ENCODE peak calls at places on chromosomes 12 and 14, in eight cellular contexts. V, F, Z, E, J, L, H and I are unnamed samples.

GRCh38 chr12:122363782-122364181 is 58.7 kb downstream of the CLIP1 start:
- DNase-seq in Z (no peak), J (no peak), L (no peak), F (no peak), V (peak; percentile 38), E (no peak), H (no peak), I (no peak)

GRCh38 chr14:92673601-92674000 is 74.8 kb downstream of the LGMN start:
- DNase-seq in F (no peak), H (no peak), L (no peak), Z (no peak), E (no peak), V (no peak), J (no peak), I (no peak)

GRCh38 chr14:66507181-66507721 is 696 bp upstream of the GPHN start:
- DNase-seq in J (no peak), L (no peak), E (no peak), H (no peak), V (no peak), Z (no peak), F (no peak), I (no peak)

GRCh38 chr12:2690348-2691000 is 104.3 kb upstream of the FKBP4 start:
- DNase-seq in H (no peak), E (no peak), L (no peak), F (no peak), V (no peak), Z (no peak), J (no peak), I (no peak)

GRCh38 chr12:52003591-52003990 is 3.2 kb upstream of the TAMALIN start:
- DNase-seq in F (no peak), H (no peak), V (no peak), Z (no peak), J (no peak), E (no peak), L (no peak), I (no peak)

GRCh38 chr12:109307051-109307450 is 2.0 kb downstream of the FOXN4 start:
- DNase-seq in H (no peak), V (no peak), J (no peak), Z (no peak), L (no peak), E (no peak), F (no peak), I (no peak)

GRCh38 chr12:123924539-123924938 is 48.1 kb downstream of the CCDC92 start:
- DNase-seq in J (no peak), V (no peak), H (no peak), F (no peak), L (no peak), E (no peak), Z (no peak), I (no peak)

GRCh38 chr14:77882098-77882497 is 82.2 kb downstream of the ADCK1 start:
- DNase-seq in Z (no peak), J (no peak), L (peak; percentile 5), V (no peak), E (no peak), F (no peak), H (peak; percentile 71), I (no peak)

GRCh38 chr14:61837336-61838229 is 75.4 kb downstream of the SNAPC1 start:
- DNase-seq in Z (peak; percentile 81), V (peak; percentile 87), L (peak; percentile 90), J (peak; percentile 76), E (peak; percentile 84), F (peak; percentile 87), H (peak; percentile 69), I (peak; percentile 55)

GRCh38 chr12:93571854-93572711 is at the start of gene SOCS2:
- DNase-seq in L (peak; percentile 19), Z (no peak), H (peak; percentile 38), J (peak; percentile 21), F (peak; percentile 80), E (peak; percentile 31), V (no peak), I (no peak)

GRCh38 chr14:38526841-38527501 is 271.1 kb upstream of the CLEC14A start:
- DNase-seq in F (no peak), E (no peak), J (no peak), H (no peak), Z (no peak), V (no peak), L (no peak), I (no peak)

GRCh38 chr12:996881-997280 is 5.9 kb downstream of the ERC1 start:
- DNase-seq in H (no peak), F (no peak), Z (no peak), V (no peak), E (no peak), L (no peak), J (no peak), I (no peak)
- TF ChIP-seq CTCF in H (no peak), F (no peak), Z (no peak), V (no peak), E (no peak), L (no peak), J (no peak), I (no peak)

GRCh38 chr12:108126990-108127468 is 2.1 kb upstream of the WSCD2 start:
- DNase-seq in L (no peak), Z (no peak), H (no peak), J (no peak), F (no peak), E (no peak), V (no peak), I (no peak)

GRCh38 chr12:108127654-108128053 is 1.4 kb upstream of the WSCD2 start:
- DNase-seq in J (no peak), L (no peak), V (no peak), Z (no peak), E (no peak), H (no peak), F (no peak), I (no peak)

GRCh38 chr12:108129017-108129812 is at the start of gene WSCD2:
- DNase-seq in E (peak; percentile 40), F (peak; percentile 96), Z (peak; percentile 1), L (peak; percentile 3), H (peak; percentile 24), V (no peak), J (no peak), I (no peak)

GRCh38 chr12:108126212-108126611 is 2.9 kb upstream of the WSCD2 start:
- DNase-seq in Z (no peak), L (no peak), H (no peak), J (no peak), V (no peak), E (no peak), F (no peak), I (no peak)

GRCh38 chr12:108128221-108129016 is 669 bp upstream of the WSCD2 start:
- DNase-seq in E (no peak), L (no peak), J (no peak), H (no peak), Z (no peak), F (no peak), V (no peak), I (no peak)
- H3K4me3 ChIP-seq in E (peak overlapping the region; percentile 57), L (no peak overlapping the region), J (no peak overlapping the region), H (peak overlapping the region; percentile 62), Z (no peak overlapping the region), F (peak overlapping the region; percentile 96), V (no peak overlapping the region), I (no peak overlapping the region)

DNA sequence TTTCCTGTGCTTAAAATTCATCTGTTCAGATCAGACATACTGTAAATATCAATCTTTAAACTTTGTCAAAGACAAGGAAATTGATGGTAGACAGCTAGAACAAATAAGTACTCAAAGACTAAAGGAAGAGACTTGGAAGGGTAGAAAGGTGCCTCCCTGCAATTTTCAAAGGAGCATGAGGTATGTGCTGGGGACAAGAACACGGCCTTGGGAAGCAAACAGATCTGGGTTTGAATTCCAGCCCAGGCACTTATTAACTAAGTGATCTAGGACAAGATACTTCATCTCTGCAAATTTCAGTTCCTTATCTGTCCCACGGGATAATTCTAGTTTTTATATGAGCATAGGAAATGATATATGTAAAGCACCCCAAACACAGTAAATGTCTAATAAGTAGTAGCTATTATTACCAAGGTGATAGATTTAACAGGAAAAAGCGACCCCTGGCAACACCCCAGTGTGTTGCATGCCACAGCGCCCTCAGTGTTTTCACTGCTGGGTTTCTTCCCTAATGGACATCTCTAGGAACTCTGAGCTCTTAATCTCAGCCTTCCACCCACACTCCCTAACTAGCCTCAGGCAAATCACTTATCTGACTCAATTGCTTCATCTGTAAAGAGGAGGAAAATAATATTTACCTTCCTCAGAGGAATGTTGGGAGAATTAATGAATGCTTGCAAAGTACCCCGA is 44.7 kb upstream of the BMP4 start:
- DNase-seq in V (no peak), J (no peak), L (no peak), E (no peak), H (no peak), F (peak; percentile 34), Z (no peak), I (no peak)
- TF ChIP-seq CTCF in V (no peak), J (no peak), L (no peak), E (no peak), H (no peak), F (peak; percentile 34), Z (peak; percentile 7), I (no peak)

DNA sequence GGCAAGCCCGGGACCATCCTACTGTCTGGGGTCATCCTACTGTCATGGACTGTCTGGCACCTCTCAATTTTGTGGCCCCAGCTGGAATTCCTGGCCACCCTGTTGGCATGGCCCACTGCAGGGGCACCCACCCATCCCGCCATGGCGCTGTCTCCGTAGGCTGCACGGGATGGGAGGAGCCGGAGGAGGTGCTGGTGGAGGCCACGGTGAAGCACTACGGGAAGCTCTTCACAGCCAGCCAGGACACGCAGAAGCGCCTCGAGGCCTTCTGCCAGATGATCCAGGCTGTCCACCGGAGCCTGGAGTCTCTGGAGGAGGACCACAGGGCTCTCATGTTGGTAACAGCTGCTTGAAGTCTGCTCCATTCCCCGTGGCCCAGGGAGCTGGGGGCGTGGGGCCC is 3.9 kb downstream of the CCDC197 start:
- DNase-seq in Z (no peak), J (no peak), H (no peak), E (no peak), F (no peak), V (no peak), L (no peak), I (no peak)
- H3K4me3 ChIP-seq in Z (no peak overlapping the region), J (no peak overlapping the region), H (no peak overlapping the region), E (no peak overlapping the region), F (no peak overlapping the region), V (no peak overlapping the region), L (no peak overlapping the region), I (no peak overlapping the region)

DNA sequence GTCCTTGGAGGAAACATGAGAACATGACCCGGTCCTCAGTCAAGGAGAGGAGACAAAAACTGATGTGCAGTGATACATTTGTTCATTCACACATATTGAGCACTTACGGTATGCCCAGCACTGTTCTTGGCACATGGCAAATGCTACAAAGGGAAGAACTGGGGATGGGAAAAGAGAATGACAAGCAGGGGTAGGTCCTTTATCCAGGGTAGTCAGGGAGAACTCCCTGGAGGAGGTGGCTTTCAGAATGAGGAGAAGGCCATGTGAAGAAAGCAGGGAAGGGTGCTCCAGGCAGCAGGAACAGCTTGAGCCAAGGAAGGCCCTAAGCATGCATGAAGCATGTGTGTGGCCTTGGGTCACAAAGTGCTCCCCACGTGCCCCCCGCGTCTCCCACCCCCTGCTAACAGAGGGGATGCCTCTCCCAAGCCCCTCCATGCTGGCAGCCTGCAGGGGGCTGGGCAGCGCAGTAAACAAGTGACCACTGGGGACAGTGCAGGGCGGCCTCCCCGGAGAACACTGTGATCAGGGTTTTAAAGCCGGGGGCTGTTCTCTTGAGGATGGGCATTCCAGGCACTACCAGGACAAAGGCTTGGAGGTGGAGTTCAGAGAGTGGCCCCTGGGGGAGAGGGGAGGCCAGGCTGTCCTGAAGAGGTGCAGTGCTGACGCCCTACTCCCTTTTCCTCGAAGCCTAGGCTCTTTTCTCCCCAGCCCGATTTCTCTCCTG is 71.0 kb downstream of the PHETA1 start:
- DNase-seq in F (peak; percentile 83), J (no peak), H (no peak), E (no peak), V (no peak), L (no peak), Z (no peak), I (no peak)
- TF ChIP-seq CTCF in F (peak; percentile 56), J (no peak), H (no peak), E (no peak), V (no peak), L (no peak), Z (no peak), I (peak; percentile 3)